ENCODE peak calls at places on chromosomes 6 and 20, in nine cellular contexts. T is RPMI7951; C is activated naive CD8-positive, alpha-beta T cell treated with anti-CD3 and anti-CD28 coated beads, Interleukin-2, amount 50 U/mL, for 24 hours; W is T-cell; K is NCI-H510A; N is effector CD4-positive, alpha-beta T cell; O is GM06990; H is MCF 10A; Y is HCEC 1CT. B is an unnamed sample.

GRCh38 chr6:151806757-151807512 is 547 bp upstream of the ESR1 start:
- DNase-seq in T (no peak), C (no peak), W (no peak), K (no peak), N (no peak), O (no peak), H (no peak), Y (no peak), B (no peak)

GRCh38 chr6:35494161-35494563 is 2.7 kb downstream of the TEAD3 start:
- DNase-seq in T (no peak), C (no peak), W (no peak), K (no peak), N (no peak), O (no peak), H (no peak), Y (peak; percentile 47), B (no peak)

GRCh38 chr6:105601541-105602174 is 198.8 kb upstream of the PREP start:
- DNase-seq in T (peak; percentile 99), C (peak; percentile 27), W (no peak), K (no peak), N (no peak), O (peak; percentile 76), H (peak; percentile 99), Y (peak; percentile 97), B (no peak)

GRCh38 chr6:111107589-111107988 is 20.3 kb downstream of the SLC16A10 start:
- DNase-seq in T (no peak), C (no peak), W (no peak), K (no peak), N (no peak), O (no peak), H (no peak), Y (no peak), B (no peak)

GRCh38 chr20:35979528-35979927 is 11.1 kb downstream of the CNBD2 start:
- DNase-seq in T (peak; percentile 19), C (no peak), W (no peak), K (no peak), N (no peak), O (no peak), H (no peak), Y (no peak), B (no peak)

GRCh38 chr6:25942561-25943147 is 12.2 kb upstream of the SLC17A2 start:
- DNase-seq in T (peak; percentile 50), C (no peak), W (no peak), K (no peak), N (no peak), O (no peak), H (peak; percentile 60), Y (peak; percentile 53), B (peak; percentile 37)

GRCh38 chr6:138323821-138324220 is 53.9 kb upstream of the SMIM28 start:
- DNase-seq in T (no peak), C (no peak), W (no peak), K (no peak), N (no peak), O (no peak), H (no peak), Y (no peak), B (no peak)

GRCh38 chr6:68196645-68197044 is 438.4 kb upstream of the ADGRB3 start:
- DNase-seq in T (no peak), C (no peak), W (no peak), K (no peak), N (no peak), O (no peak), H (peak; percentile 61), Y (no peak), B (peak; percentile 48)

GRCh38 chr20:19382371-19382770 is 169.9 kb downstream of the SLC24A3 start:
- DNase-seq in T (peak; percentile 70), C (no peak), W (no peak), K (no peak), N (no peak), O (no peak), H (no peak), Y (no peak), B (no peak)

GRCh38 chr20:5608448-5609161 is 141.6 kb upstream of the SHLD1 start:
- DNase-seq in T (peak; percentile 38), C (no peak), W (no peak), K (no peak), N (no peak), O (peak; percentile 43), H (peak; percentile 61), Y (peak; percentile 55), B (peak; percentile 26)

GRCh38 chr6:20302702-20303251 is 90.5 kb upstream of the MBOAT1 start:
- DNase-seq in T (no peak), C (no peak), W (no peak), K (no peak), N (no peak), O (no peak), H (no peak), Y (peak; percentile 81), B (no peak)

GRCh38 chr6:92341224-92341623 is 1078.1 kb downstream of the EPHA7 start:
- DNase-seq in T (no peak), C (no peak), W (no peak), K (no peak), N (no peak), O (no peak), H (no peak), Y (no peak), B (no peak)

GRCh38 chr6:159170333-159170672 is 1.1 kb downstream of the FNDC1 start:
- DNase-seq in T (no peak), C (no peak), W (no peak), K (no peak), N (no peak), O (no peak), H (no peak), Y (no peak), B (no peak)

GRCh38 chr6:7914991-7915789 is 4.6 kb upstream of the TXNDC5 start:
- DNase-seq in T (peak; percentile 64), C (no peak), W (no peak), K (no peak), N (no peak), O (no peak), H (peak; percentile 72), Y (no peak), B (peak; percentile 66)

GRCh38 chr6:18115356-18115755 is 7.1 kb downstream of the NHLRC1 start:
- DNase-seq in T (peak; percentile 68), C (peak; percentile 12), W (no peak), K (no peak), N (no peak), O (no peak), H (no peak), Y (no peak), B (peak; percentile 97)

GRCh38 chr6:1619106-1619665 is 9.5 kb downstream of the FOXC1 start:
- DNase-seq in T (no peak), C (no peak), W (no peak), K (no peak), N (no peak), O (no peak), H (no peak), Y (no peak), B (no peak)

GRCh38 chr6:158262755-158263154 is 49.5 kb upstream of the TULP4 start:
- DNase-seq in T (no peak), C (no peak), W (no peak), K (no peak), N (no peak), O (no peak), H (no peak), Y (no peak), B (no peak)

GRCh38 chr20:64064145-64064698 is 1.2 kb downstream of the TCEA2 start:
- DNase-seq in T (peak; percentile 67), C (no peak), W (no peak), K (no peak), N (no peak), O (no peak), H (peak; percentile 72), Y (peak; percentile 68), B (peak; percentile 54)

GRCh38 chr6:22099241-22099640 is 197.6 kb downstream of the PRL start:
- DNase-seq in T (no peak), C (no peak), W (no peak), K (no peak), N (no peak), O (no peak), H (no peak), Y (no peak), B (no peak)

GRCh38 chr6:3991941-3992340 is 87.0 kb downstream of the FAM217A start:
- DNase-seq in T (no peak), C (no peak), W (no peak), K (no peak), N (no peak), O (no peak), H (no peak), Y (no peak), B (no peak)

GRCh38 chr6:31393932-31394331 is 9.5 kb upstream of the MICA start:
- DNase-seq in T (no peak), C (no peak), W (no peak), K (no peak), N (no peak), O (no peak), H (no peak), Y (no peak), B (no peak)